ENCODE peak calls at places on chromosomes 6 and 20, in five cellular contexts. N, S, D, Q and H are unnamed samples. For H3K4me1, the result is how much of the 10 kb centered on the place peaks cover.

GRCh38 chr20:37528442-37529213 is 952 bp upstream of the BLCAP start:
- DNase-seq in N (peak), S (no peak), D (no peak), Q (no peak), H (no peak)

GRCh38 chr20:62914970-62915457 is 11.3 kb downstream of the DIDO1 start:
- DNase-seq in N (peak), S (peak), D (no peak), Q (no peak), H (no peak)

GRCh38 chr20:36629719-36630340 is 16.2 kb downstream of the SLA2 start:
- DNase-seq in N (no peak), S (no peak), D (peak), Q (no peak), H (peak)

GRCh38 chr6:167689751-167690150 is 137.0 kb upstream of the AFDN start:
- DNase-seq in N (no peak), S (no peak), D (no peak), Q (no peak), H (no peak)

GRCh38 chr20:57264151-57264792 is 2.2 kb downstream of the BMP7 start:
- DNase-seq in N (no peak), S (no peak), D (no peak), Q (peak), H (no peak)

GRCh38 chr20:63024573-63025392 is 18.0 kb upstream of the BHLHE23 start:
- DNase-seq in N (no peak), S (no peak), D (no peak), Q (peak), H (no peak)

GRCh38 chr6:48111143-48111506 is at the start of gene PTCHD4:
- DNase-seq in N (peak), S (peak), D (no peak), Q (no peak), H (no peak)

GRCh38 chr20:62571667-62572344 is 70.5 kb upstream of the SLCO4A1 start:
- DNase-seq in N (no peak), S (no peak), D (no peak), Q (no peak), H (no peak)

GRCh38 chr6:52718535-52718934 is 44.7 kb downstream of the GSTA2 start:
- DNase-seq in N (no peak), S (peak), D (no peak), Q (no peak), H (no peak)

GRCh38 chr20:34420975-34421374 is 57.9 kb downstream of the ITCH start:
- DNase-seq in N (no peak), S (no peak), D (no peak), Q (no peak), H (no peak)

GRCh38 chr6:103002282-103002681 is 1608.8 kb downstream of the GRIK2 start:
- DNase-seq in N (no peak), S (no peak), D (no peak), Q (no peak), H (no peak)

DNA sequence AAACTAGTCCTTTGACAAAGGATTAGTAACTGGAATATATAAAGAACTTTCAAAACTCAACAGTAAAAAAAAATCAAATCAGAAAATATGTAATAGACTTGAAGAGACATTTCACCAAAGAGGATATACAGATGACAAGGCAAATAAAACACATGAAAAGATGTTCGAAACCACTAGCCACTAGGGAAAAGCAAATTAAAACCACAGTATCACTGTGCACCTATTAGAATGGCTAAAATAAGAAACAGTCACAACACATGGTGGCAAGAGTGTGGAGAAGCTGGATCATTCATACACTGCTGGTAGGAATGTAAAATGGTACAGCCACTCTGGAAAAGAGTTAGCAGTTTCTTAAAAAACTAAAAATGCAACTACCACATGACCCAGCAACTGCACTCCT is 14.9 kb downstream of the ZBTB2 start:
- DNase-seq in N (no peak), S (no peak), D (no peak), Q (no peak), H (no peak)
- H3K4me1 ChIP-seq in N (under half), S (under half), D (under half), Q (under half), H (half or more)

DNA sequence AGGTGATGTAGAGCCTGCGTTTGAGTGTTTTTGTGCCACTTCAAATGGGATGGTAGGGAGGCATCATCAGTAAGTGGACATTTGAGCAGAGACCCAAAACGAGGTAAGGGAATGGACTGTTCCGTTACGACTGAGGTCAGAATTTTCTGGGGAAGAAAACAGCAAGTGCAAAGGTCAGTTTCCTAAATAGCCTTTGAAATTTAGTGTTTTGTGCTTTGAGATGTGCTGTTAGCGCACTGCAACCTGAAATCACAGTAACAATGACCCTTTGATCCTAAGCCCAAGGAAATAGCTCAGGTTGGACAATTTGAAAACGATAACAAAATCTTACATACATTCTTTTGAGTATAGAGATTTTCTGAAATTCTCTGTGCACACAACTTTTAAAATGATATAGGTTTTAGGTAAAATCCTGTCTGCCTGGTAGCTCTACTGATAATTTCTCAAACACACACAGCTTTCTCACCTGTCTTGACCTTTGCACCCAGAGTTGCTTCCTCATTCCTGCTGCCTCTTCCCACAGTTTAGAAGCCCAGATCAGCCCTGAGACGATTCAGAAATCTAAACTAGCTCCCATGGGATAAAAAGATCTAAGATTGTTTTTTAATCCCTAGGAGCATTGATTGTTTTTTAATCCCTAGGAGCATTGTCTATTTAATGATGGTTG is 22.1 kb downstream of the DCBLD1 start:
- DNase-seq in N (no peak), S (no peak), D (no peak), Q (no peak), H (no peak)
- H3K4me3 ChIP-seq in N (no peak), S (no peak), D (no peak), Q (no peak), H (no peak)

DNA sequence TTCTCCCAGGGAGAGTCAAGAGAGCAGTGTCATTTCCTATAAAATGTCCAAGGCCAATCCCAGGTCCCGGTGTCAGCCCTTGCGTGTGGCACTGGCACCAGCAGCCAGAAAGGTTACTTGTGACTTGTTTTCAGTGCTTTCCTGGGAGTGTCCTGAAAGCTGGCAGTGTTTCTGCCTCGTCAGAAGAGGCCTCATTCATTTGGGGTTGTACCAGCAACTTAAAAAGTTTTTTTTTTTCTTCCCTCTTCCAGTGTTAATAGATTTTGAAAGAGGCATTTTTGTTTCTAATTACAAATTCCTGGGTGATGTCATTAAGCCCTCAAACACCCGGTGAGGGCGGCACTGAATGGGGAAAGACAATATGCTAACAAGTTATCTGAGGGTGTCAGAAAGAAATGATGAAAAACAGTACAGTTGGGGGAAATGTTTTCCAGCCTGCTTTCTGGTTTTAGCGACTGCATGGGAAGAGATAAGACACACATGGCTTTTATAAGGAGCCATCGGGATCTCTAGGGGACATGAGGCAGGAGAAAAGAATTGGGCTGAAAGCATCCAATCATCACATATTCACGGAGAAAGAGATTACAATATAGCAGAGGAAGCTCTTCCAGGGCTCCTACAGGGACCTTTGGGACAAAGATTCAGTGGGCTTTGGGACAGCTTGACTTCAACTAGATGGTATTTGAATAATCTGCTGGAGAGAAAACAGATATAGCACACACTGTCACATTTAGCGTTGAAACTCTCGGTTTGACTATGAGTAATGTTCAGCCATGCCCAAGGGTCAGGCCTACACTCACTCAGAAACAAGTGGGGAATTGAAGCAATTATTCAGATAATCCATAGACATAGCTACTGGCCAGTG is 153.0 kb downstream of the BCAS1 start:
- DNase-seq in N (peak), S (no peak), D (peak), Q (no peak), H (no peak)
- H3K4me1 ChIP-seq in N (under half), S (under half), D (under half), Q (under half), H (under half)

GRCh38 chr6:151763938-151764680 is 43.4 kb upstream of the ESR1 start:
- DNase-seq in N (peak), S (peak), D (peak), Q (peak), H (peak)
- H3K4me3 ChIP-seq in N (peak), S (no peak), D (no peak), Q (peak), H (no peak)

DNA sequence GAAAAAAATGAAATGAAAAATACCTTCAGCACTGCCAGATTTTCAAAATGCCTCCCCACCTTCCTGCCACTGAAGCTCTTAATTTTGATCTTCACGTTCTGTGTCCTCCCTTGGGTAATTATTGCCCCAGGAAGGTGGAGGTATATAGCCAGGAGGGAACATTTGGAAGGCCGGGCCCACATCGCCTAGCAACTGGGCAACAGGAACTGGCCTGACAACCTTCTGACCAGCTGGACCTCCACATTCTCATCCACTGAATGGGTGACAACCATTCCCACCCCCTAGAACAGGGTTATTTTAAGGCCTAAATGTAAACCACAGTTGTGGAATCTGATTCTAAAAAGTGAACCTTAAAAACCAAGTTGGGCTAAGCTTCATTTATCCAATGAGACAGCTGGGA is 3.2 kb downstream of the RRBP1 start:
- DNase-seq in N (no peak), S (no peak), D (no peak), Q (no peak), H (no peak)
- H3K4me1 ChIP-seq in N (under half), S (under half), D (under half), Q (half or more), H (under half)

GRCh38 chr20:30491016-30491415 is 766.4 kb upstream of the DEFB115 start:
- DNase-seq in N (no peak), S (no peak), D (no peak), Q (peak), H (no peak)
- H3K4me3 ChIP-seq in N (no peak), S (no peak), D (no peak), Q (no peak), H (no peak)

DNA sequence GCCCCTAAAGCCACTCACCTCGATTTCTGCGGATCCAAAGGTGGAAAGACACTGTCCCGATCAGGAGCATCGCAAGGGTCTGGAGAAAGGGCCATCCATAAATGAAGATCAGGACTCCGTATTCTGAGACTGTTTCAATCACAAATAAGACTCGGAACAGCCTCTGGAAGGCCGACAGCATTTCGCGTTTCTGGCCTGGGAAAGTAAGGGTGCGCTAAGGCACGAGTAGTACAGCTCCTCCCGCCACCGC is 44.6 kb downstream of the DPPA5 start:
- DNase-seq in N (peak), S (no peak), D (no peak), Q (no peak), H (no peak)
- H3K4me1 ChIP-seq in N (under half), S (under half), D (under half), Q (under half), H (under half)

GRCh38 chr20:3240776-3241363 is 1.9 kb upstream of the SLC4A11 start:
- DNase-seq in N (no peak), S (no peak), D (no peak), Q (no peak), H (no peak)
- H3K4me3 ChIP-seq in N (peak), S (no peak), D (no peak), Q (no peak), H (no peak)